ENCODE peak calls at places on chromosomes 2 and 18, in six cellular contexts. One of them, this sample, is unnamed.

GRCh38 chr2:159202568-159203071 is 83.9 kb downstream of the WDSUB1 start:
- DNase-seq in mesenchymal stem cell: peak
- DNase-seq in neural progenitor cell: no peak
- DNase-seq in CD4-positive, CD25-positive, alpha-beta regulatory T cell: no peak
- DNase-seq in CD8-positive, alpha-beta T cell: no peak
- DNase-seq in right cardiac atrium: no peak
- DNase-seq in this sample: no peak

GRCh38 chr18:49011291-49011746 is 60.6 kb upstream of the SMAD7 start:
- DNase-seq in mesenchymal stem cell: no peak
- DNase-seq in neural progenitor cell: no peak
- DNase-seq in CD4-positive, CD25-positive, alpha-beta regulatory T cell: no peak
- DNase-seq in CD8-positive, alpha-beta T cell: no peak
- DNase-seq in right cardiac atrium: peak
- DNase-seq in this sample: no peak

GRCh38 chr2:227407601-227408089 is 19.9 kb upstream of the SCYGR1 start:
- DNase-seq in mesenchymal stem cell: no peak
- DNase-seq in neural progenitor cell: peak
- DNase-seq in CD4-positive, CD25-positive, alpha-beta regulatory T cell: no peak
- DNase-seq in CD8-positive, alpha-beta T cell: no peak
- DNase-seq in right cardiac atrium: peak
- DNase-seq in this sample: no peak

GRCh38 chr18:36200354-36200771 is 13.1 kb downstream of the MOCOS start:
- DNase-seq in mesenchymal stem cell: no peak
- DNase-seq in neural progenitor cell: no peak
- DNase-seq in CD4-positive, CD25-positive, alpha-beta regulatory T cell: no peak
- DNase-seq in CD8-positive, alpha-beta T cell: no peak
- DNase-seq in right cardiac atrium: no peak
- DNase-seq in this sample: no peak

GRCh38 chr2:102677219-102678215 is 58.2 kb downstream of the SLC9A2 start:
- DNase-seq in mesenchymal stem cell: no peak
- DNase-seq in neural progenitor cell: no peak
- DNase-seq in CD4-positive, CD25-positive, alpha-beta regulatory T cell: no peak
- DNase-seq in CD8-positive, alpha-beta T cell: no peak
- DNase-seq in right cardiac atrium: no peak
- DNase-seq in this sample: no peak

GRCh38 chr2:102063948-102064678 is 72.4 kb downstream of the IL1R2 start:
- DNase-seq in mesenchymal stem cell: peak
- DNase-seq in neural progenitor cell: peak
- DNase-seq in CD4-positive, CD25-positive, alpha-beta regulatory T cell: peak
- DNase-seq in CD8-positive, alpha-beta T cell: no peak
- DNase-seq in right cardiac atrium: peak
- DNase-seq in this sample: no peak

GRCh38 chr2:120550893-120551446 is 184.7 kb upstream of the GLI2 start:
- DNase-seq in mesenchymal stem cell: no peak
- DNase-seq in neural progenitor cell: no peak
- DNase-seq in CD4-positive, CD25-positive, alpha-beta regulatory T cell: no peak
- DNase-seq in CD8-positive, alpha-beta T cell: no peak
- DNase-seq in right cardiac atrium: no peak
- DNase-seq in this sample: no peak

GRCh38 chr2:144520718-144521487 is 984 bp upstream of the ZEB2 start:
- DNase-seq in mesenchymal stem cell: peak
- DNase-seq in neural progenitor cell: no peak
- DNase-seq in CD4-positive, CD25-positive, alpha-beta regulatory T cell: no peak
- DNase-seq in CD8-positive, alpha-beta T cell: no peak
- DNase-seq in right cardiac atrium: no peak
- DNase-seq in this sample: no peak

GRCh38 chr18:48219429-48220145 is 189.6 kb downstream of the ZBTB7C start:
- DNase-seq in mesenchymal stem cell: no peak
- DNase-seq in neural progenitor cell: no peak
- DNase-seq in CD4-positive, CD25-positive, alpha-beta regulatory T cell: no peak
- DNase-seq in CD8-positive, alpha-beta T cell: no peak
- DNase-seq in right cardiac atrium: no peak
- DNase-seq in this sample: no peak

GRCh38 chr2:24076849-24077534 is 866 bp upstream of the SF3B6 start:
- DNase-seq in mesenchymal stem cell: no peak
- DNase-seq in neural progenitor cell: peak
- DNase-seq in CD4-positive, CD25-positive, alpha-beta regulatory T cell: no peak
- DNase-seq in CD8-positive, alpha-beta T cell: peak
- DNase-seq in right cardiac atrium: peak
- DNase-seq in this sample: no peak

GRCh38 chr2:137706786-137707613 is 257.3 kb upstream of the HNMT start:
- DNase-seq in mesenchymal stem cell: peak
- DNase-seq in neural progenitor cell: no peak
- DNase-seq in CD4-positive, CD25-positive, alpha-beta regulatory T cell: no peak
- DNase-seq in CD8-positive, alpha-beta T cell: no peak
- DNase-seq in right cardiac atrium: no peak
- DNase-seq in this sample: no peak

GRCh38 chr2:45904267-45904921 is 252.9 kb downstream of the PRKCE start:
- DNase-seq in mesenchymal stem cell: no peak
- DNase-seq in neural progenitor cell: no peak
- DNase-seq in CD4-positive, CD25-positive, alpha-beta regulatory T cell: peak
- DNase-seq in CD8-positive, alpha-beta T cell: no peak
- DNase-seq in right cardiac atrium: no peak
- DNase-seq in this sample: no peak

GRCh38 chr2:128774320-128775063 is 455.8 kb upstream of the HS6ST1 start:
- DNase-seq in mesenchymal stem cell: no peak
- DNase-seq in neural progenitor cell: no peak
- DNase-seq in CD4-positive, CD25-positive, alpha-beta regulatory T cell: no peak
- DNase-seq in CD8-positive, alpha-beta T cell: no peak
- DNase-seq in right cardiac atrium: no peak
- DNase-seq in this sample: no peak

GRCh38 chr2:29844713-29845320 is 76.6 kb downstream of the ALK start:
- DNase-seq in mesenchymal stem cell: no peak
- DNase-seq in neural progenitor cell: no peak
- DNase-seq in CD4-positive, CD25-positive, alpha-beta regulatory T cell: no peak
- DNase-seq in CD8-positive, alpha-beta T cell: no peak
- DNase-seq in right cardiac atrium: no peak
- DNase-seq in this sample: no peak

GRCh38 chr2:96318723-96319122 is 6.4 kb upstream of the ITPRIPL1 start:
- DNase-seq in mesenchymal stem cell: no peak
- DNase-seq in neural progenitor cell: no peak
- DNase-seq in CD4-positive, CD25-positive, alpha-beta regulatory T cell: no peak
- DNase-seq in CD8-positive, alpha-beta T cell: no peak
- DNase-seq in right cardiac atrium: no peak
- DNase-seq in this sample: no peak

GRCh38 chr2:104872034-104872865 is 18.3 kb downstream of the POU3F3 start:
- DNase-seq in mesenchymal stem cell: no peak
- DNase-seq in neural progenitor cell: peak
- DNase-seq in CD4-positive, CD25-positive, alpha-beta regulatory T cell: no peak
- DNase-seq in CD8-positive, alpha-beta T cell: no peak
- DNase-seq in right cardiac atrium: no peak
- DNase-seq in this sample: no peak

GRCh38 chr2:67898605-67899004 is 164.2 kb downstream of the C1D start:
- DNase-seq in mesenchymal stem cell: no peak
- DNase-seq in neural progenitor cell: no peak
- DNase-seq in CD4-positive, CD25-positive, alpha-beta regulatory T cell: no peak
- DNase-seq in CD8-positive, alpha-beta T cell: no peak
- DNase-seq in right cardiac atrium: no peak
- DNase-seq in this sample: no peak

GRCh38 chr2:67037655-67038054 is 359.5 kb upstream of the ETAA1 start:
- DNase-seq in mesenchymal stem cell: no peak
- DNase-seq in neural progenitor cell: no peak
- DNase-seq in CD4-positive, CD25-positive, alpha-beta regulatory T cell: no peak
- DNase-seq in CD8-positive, alpha-beta T cell: no peak
- DNase-seq in right cardiac atrium: no peak
- DNase-seq in this sample: no peak

GRCh38 chr2:126600715-126601114 is 55.2 kb upstream of the GYPC start:
- DNase-seq in mesenchymal stem cell: no peak
- DNase-seq in neural progenitor cell: no peak
- DNase-seq in CD4-positive, CD25-positive, alpha-beta regulatory T cell: no peak
- DNase-seq in CD8-positive, alpha-beta T cell: no peak
- DNase-seq in right cardiac atrium: no peak
- DNase-seq in this sample: no peak

GRCh38 chr2:216700088-216700567 is 4.8 kb upstream of the IGFBP5 start:
- DNase-seq in mesenchymal stem cell: no peak
- DNase-seq in neural progenitor cell: no peak
- DNase-seq in CD4-positive, CD25-positive, alpha-beta regulatory T cell: no peak
- DNase-seq in CD8-positive, alpha-beta T cell: no peak
- DNase-seq in right cardiac atrium: no peak
- DNase-seq in this sample: no peak

GRCh38 chr2:188973650-188974049 is 523 bp upstream of the COL3A1 start:
- DNase-seq in mesenchymal stem cell: peak
- DNase-seq in neural progenitor cell: no peak
- DNase-seq in CD4-positive, CD25-positive, alpha-beta regulatory T cell: no peak
- DNase-seq in CD8-positive, alpha-beta T cell: no peak
- DNase-seq in right cardiac atrium: no peak
- DNase-seq in this sample: no peak
- H3K4me3 ChIP-seq in mesenchymal stem cell: no peak
- H3K4me3 ChIP-seq in neural progenitor cell: no peak
- H3K4me3 ChIP-seq in CD4-positive, CD25-positive, alpha-beta regulatory T cell: no peak
- H3K4me3 ChIP-seq in CD8-positive, alpha-beta T cell: no peak
- H3K4me3 ChIP-seq in right cardiac atrium: peak
- H3K4me3 ChIP-seq in this sample: no peak

DNA sequence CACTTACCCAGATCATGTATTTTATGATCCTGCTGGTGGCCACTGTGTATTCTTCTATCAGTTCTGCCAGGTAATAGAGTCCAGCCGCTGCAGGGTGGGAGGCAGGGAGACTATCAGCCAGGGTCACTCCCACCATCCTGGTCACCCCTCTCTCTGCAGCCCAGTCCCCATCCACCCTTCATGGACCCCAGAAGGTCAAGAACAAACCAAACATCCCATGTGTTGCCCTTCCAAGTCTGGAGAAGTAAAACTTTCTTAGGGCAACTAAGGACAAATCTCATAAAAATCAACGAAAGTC is 1.0 kb downstream of the TEX261 start:
- DNase-seq in mesenchymal stem cell: no peak
- DNase-seq in neural progenitor cell: no peak
- DNase-seq in CD4-positive, CD25-positive, alpha-beta regulatory T cell: no peak
- DNase-seq in CD8-positive, alpha-beta T cell: no peak
- DNase-seq in right cardiac atrium: no peak
- DNase-seq in this sample: no peak
- H3K27ac ChIP-seq in mesenchymal stem cell: no peak
- H3K27ac ChIP-seq in neural progenitor cell: no peak
- H3K27ac ChIP-seq in CD4-positive, CD25-positive, alpha-beta regulatory T cell: peak
- H3K27ac ChIP-seq in CD8-positive, alpha-beta T cell: peak
- H3K27ac ChIP-seq in right cardiac atrium: no peak
- H3K27ac ChIP-seq in this sample: peak

GRCh38 chr2:17753803-17754663 is at the start of the genes GEN1 and SMC6:
- DNase-seq in mesenchymal stem cell: peak
- DNase-seq in neural progenitor cell: peak
- DNase-seq in CD4-positive, CD25-positive, alpha-beta regulatory T cell: peak
- DNase-seq in CD8-positive, alpha-beta T cell: peak
- DNase-seq in right cardiac atrium: peak
- DNase-seq in this sample: peak
- H3K4me3 ChIP-seq in mesenchymal stem cell: peak
- H3K4me3 ChIP-seq in neural progenitor cell: peak
- H3K4me3 ChIP-seq in CD4-positive, CD25-positive, alpha-beta regulatory T cell: peak
- H3K4me3 ChIP-seq in CD8-positive, alpha-beta T cell: peak
- H3K4me3 ChIP-seq in right cardiac atrium: peak
- H3K4me3 ChIP-seq in this sample: peak

GRCh38 chr2:106095478-106096392 is 98.4 kb downstream of the UXS1 start:
- DNase-seq in mesenchymal stem cell: no peak
- DNase-seq in neural progenitor cell: no peak
- DNase-seq in CD4-positive, CD25-positive, alpha-beta regulatory T cell: peak
- DNase-seq in CD8-positive, alpha-beta T cell: peak
- DNase-seq in right cardiac atrium: peak
- DNase-seq in this sample: peak

GRCh38 chr2:106098664-106099063 is 95.4 kb downstream of the UXS1 start:
- DNase-seq in mesenchymal stem cell: no peak
- DNase-seq in neural progenitor cell: no peak
- DNase-seq in CD4-positive, CD25-positive, alpha-beta regulatory T cell: no peak
- DNase-seq in CD8-positive, alpha-beta T cell: no peak
- DNase-seq in right cardiac atrium: no peak
- DNase-seq in this sample: no peak

GRCh38 chr2:106098081-106098480 is 96.0 kb downstream of the UXS1 start:
- DNase-seq in mesenchymal stem cell: no peak
- DNase-seq in neural progenitor cell: peak
- DNase-seq in CD4-positive, CD25-positive, alpha-beta regulatory T cell: no peak
- DNase-seq in CD8-positive, alpha-beta T cell: no peak
- DNase-seq in right cardiac atrium: no peak
- DNase-seq in this sample: no peak

GRCh38 chr2:106097370-106098000 is 96.6 kb downstream of the UXS1 start:
- DNase-seq in mesenchymal stem cell: no peak
- DNase-seq in neural progenitor cell: peak
- DNase-seq in CD4-positive, CD25-positive, alpha-beta regulatory T cell: peak
- DNase-seq in CD8-positive, alpha-beta T cell: no peak
- DNase-seq in right cardiac atrium: no peak
- DNase-seq in this sample: no peak

DNA sequence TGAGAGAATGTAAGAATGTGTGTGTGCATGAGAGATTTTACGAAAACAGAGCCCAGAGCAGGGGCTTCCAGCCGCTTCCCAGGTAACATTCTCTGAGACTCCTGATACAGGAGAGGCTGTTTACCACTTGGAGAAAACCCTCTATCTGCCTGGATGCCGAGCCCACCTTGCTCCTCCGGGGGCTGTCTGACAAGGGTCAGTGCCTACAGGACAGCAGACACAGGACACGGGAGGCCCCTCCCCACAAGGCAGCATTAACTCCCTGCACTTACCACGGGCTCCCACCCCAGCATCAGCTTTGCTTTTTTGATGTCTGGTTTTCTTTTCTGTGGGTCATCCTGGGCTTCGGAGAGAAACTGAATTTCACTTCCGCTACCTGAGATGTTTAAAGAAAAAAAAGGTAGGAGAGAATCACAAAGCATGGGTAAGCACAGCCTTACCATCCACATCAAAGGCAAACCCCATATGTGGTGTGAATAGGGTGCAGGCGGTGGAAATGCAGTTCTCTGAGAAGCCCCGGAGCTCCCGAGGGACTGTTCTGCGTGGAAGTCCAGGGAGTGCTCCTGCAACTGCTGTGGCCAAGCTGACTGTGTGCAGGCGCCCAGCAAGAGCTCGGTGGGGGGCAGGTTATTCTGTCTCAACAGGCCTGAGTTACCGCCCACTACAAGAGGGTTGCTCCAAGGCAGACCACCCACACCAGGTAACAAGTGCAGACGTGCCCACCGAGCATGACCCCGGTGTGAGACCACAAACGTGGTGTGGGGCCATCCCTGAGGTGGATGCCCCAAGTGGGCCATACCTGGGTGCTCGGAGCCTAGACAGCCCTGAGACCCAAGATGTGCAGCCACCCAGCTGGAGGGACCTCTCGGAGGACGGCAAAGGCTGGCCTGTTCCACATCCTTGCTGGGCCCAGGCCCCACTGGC is 97.4 kb downstream of the UXS1 start:
- DNase-seq in mesenchymal stem cell: no peak
- DNase-seq in neural progenitor cell: no peak
- DNase-seq in CD4-positive, CD25-positive, alpha-beta regulatory T cell: peak
- DNase-seq in CD8-positive, alpha-beta T cell: no peak
- DNase-seq in right cardiac atrium: no peak
- DNase-seq in this sample: peak
- H3K27ac ChIP-seq in mesenchymal stem cell: no peak
- H3K27ac ChIP-seq in neural progenitor cell: no peak
- H3K27ac ChIP-seq in CD4-positive, CD25-positive, alpha-beta regulatory T cell: peak
- H3K27ac ChIP-seq in CD8-positive, alpha-beta T cell: peak
- H3K27ac ChIP-seq in right cardiac atrium: no peak
- H3K27ac ChIP-seq in this sample: peak

This sample was measured in CD4-positive, alpha-beta memory T cell.